ENCODE peak calls at places on chromosome 13, in five cellular contexts. One of them, this sample, is unnamed.

GRCh38 chr13:40114305-40114896 is 458.9 kb downstream of the COG6 start:
- DNase-seq in tibial artery: no peak
- DNase-seq in GM13976: no peak
- DNase-seq in nephron progenitor cell: no peak
- DNase-seq in Peyer's patch: no peak
- DNase-seq in this sample: no peak

GRCh38 chr13:42211704-42212103 is 60.2 kb upstream of the AKAP11 start:
- DNase-seq in tibial artery: no peak
- DNase-seq in GM13976: no peak
- DNase-seq in nephron progenitor cell: no peak
- DNase-seq in Peyer's patch: no peak
- DNase-seq in this sample: no peak

GRCh38 chr13:74662895-74663294 is 528.7 kb upstream of the KLF12 start:
- DNase-seq in tibial artery: no peak
- DNase-seq in GM13976: no peak
- DNase-seq in nephron progenitor cell: no peak
- DNase-seq in Peyer's patch: no peak
- DNase-seq in this sample: no peak

GRCh38 chr13:74131206-74131605 is 3.0 kb downstream of the KLF12 start:
- DNase-seq in tibial artery: no peak
- DNase-seq in GM13976: no peak
- DNase-seq in nephron progenitor cell: no peak
- DNase-seq in Peyer's patch: no peak
- DNase-seq in this sample: no peak

GRCh38 chr13:52061587-52061986 is 37.1 kb downstream of the UTP14C start:
- DNase-seq in tibial artery: no peak
- DNase-seq in GM13976: no peak
- DNase-seq in nephron progenitor cell: no peak
- DNase-seq in Peyer's patch: no peak
- DNase-seq in this sample: no peak

GRCh38 chr13:105410602-105411001 is 1124.9 kb downstream of the EFNB2 start:
- DNase-seq in tibial artery: no peak
- DNase-seq in GM13976: peak; percentile 9
- DNase-seq in nephron progenitor cell: peak; percentile 61
- DNase-seq in Peyer's patch: peak; percentile 75
- DNase-seq in this sample: no peak

GRCh38 chr13:110811008-110811720 is 97.7 kb downstream of the ING1 start:
- DNase-seq in tibial artery: peak; percentile 27
- DNase-seq in GM13976: no peak
- DNase-seq in nephron progenitor cell: no peak
- DNase-seq in Peyer's patch: no peak
- DNase-seq in this sample: no peak

GRCh38 chr13:36736119-36736726 is 62.4 kb downstream of the SERTM1 start:
- DNase-seq in tibial artery: no peak
- DNase-seq in GM13976: peak; percentile 10
- DNase-seq in nephron progenitor cell: peak; percentile 61
- DNase-seq in Peyer's patch: no peak
- DNase-seq in this sample: peak; percentile 19

GRCh38 chr13:46571189-46571901 is 18.4 kb downstream of the LRCH1 start:
- DNase-seq in tibial artery: no peak
- DNase-seq in GM13976: no peak
- DNase-seq in nephron progenitor cell: no peak
- DNase-seq in Peyer's patch: no peak
- DNase-seq in this sample: peak; percentile 34

GRCh38 chr13:110524484-110525254 is 36.9 kb downstream of the RAB20 start:
- DNase-seq in tibial artery: peak; percentile 89
- DNase-seq in GM13976: no peak
- DNase-seq in nephron progenitor cell: no peak
- DNase-seq in Peyer's patch: peak; percentile 83
- DNase-seq in this sample: no peak

GRCh38 chr13:32850311-32851052 is 165.7 kb upstream of the KL start:
- DNase-seq in tibial artery: no peak
- DNase-seq in GM13976: no peak
- DNase-seq in nephron progenitor cell: peak; percentile 47
- DNase-seq in Peyer's patch: no peak
- DNase-seq in this sample: no peak

GRCh38 chr13:109785141-109785891 is 1.1 kb downstream of the IRS2 start:
- DNase-seq in tibial artery: peak; percentile 77
- DNase-seq in GM13976: no peak
- DNase-seq in nephron progenitor cell: peak; percentile 61
- DNase-seq in Peyer's patch: peak; percentile 73
- DNase-seq in this sample: no peak

GRCh38 chr13:74253161-74253560 is 119.0 kb upstream of the KLF12 start:
- DNase-seq in tibial artery: no peak
- DNase-seq in GM13976: no peak
- DNase-seq in nephron progenitor cell: no peak
- DNase-seq in Peyer's patch: no peak
- DNase-seq in this sample: no peak

GRCh38 chr13:49627831-49628652 is at the start of gene ARL11:
- DNase-seq in tibial artery: peak; percentile 76
- DNase-seq in GM13976: peak; percentile 90
- DNase-seq in nephron progenitor cell: peak; percentile 45
- DNase-seq in Peyer's patch: peak; percentile 74
- DNase-seq in this sample: peak; percentile 90

GRCh38 chr13:54950546-54950945 is 1921.9 kb downstream of the OLFM4 start:
- DNase-seq in tibial artery: no peak
- DNase-seq in GM13976: no peak
- DNase-seq in nephron progenitor cell: no peak
- DNase-seq in Peyer's patch: no peak
- DNase-seq in this sample: no peak
- TF ChIP-seq CTCF in tibial artery: no peak
- TF ChIP-seq CTCF in GM13976: no peak
- TF ChIP-seq CTCF in nephron progenitor cell: no peak
- TF ChIP-seq CTCF in Peyer's patch: no peak
- TF ChIP-seq CTCF in this sample: no peak

GRCh38 chr13:113472355-113473025 is 18.0 kb downstream of the DCUN1D2 start:
- DNase-seq in tibial artery: no peak
- DNase-seq in GM13976: no peak
- DNase-seq in nephron progenitor cell: no peak
- DNase-seq in Peyer's patch: no peak
- DNase-seq in this sample: no peak

GRCh38 chr13:113470073-113470472 is 16.8 kb upstream of the ADPRHL1 start:
- DNase-seq in tibial artery: no peak
- DNase-seq in GM13976: no peak
- DNase-seq in nephron progenitor cell: no peak
- DNase-seq in Peyer's patch: no peak
- DNase-seq in this sample: no peak

GRCh38 chr13:113469582-113469981 is 16.3 kb upstream of the ADPRHL1 start:
- DNase-seq in tibial artery: no peak
- DNase-seq in GM13976: no peak
- DNase-seq in nephron progenitor cell: no peak
- DNase-seq in Peyer's patch: no peak
- DNase-seq in this sample: no peak

GRCh38 chr13:113474179-113474578 is 16.3 kb downstream of the DCUN1D2 start:
- DNase-seq in tibial artery: no peak
- DNase-seq in GM13976: no peak
- DNase-seq in nephron progenitor cell: no peak
- DNase-seq in Peyer's patch: no peak
- DNase-seq in this sample: no peak

DNA sequence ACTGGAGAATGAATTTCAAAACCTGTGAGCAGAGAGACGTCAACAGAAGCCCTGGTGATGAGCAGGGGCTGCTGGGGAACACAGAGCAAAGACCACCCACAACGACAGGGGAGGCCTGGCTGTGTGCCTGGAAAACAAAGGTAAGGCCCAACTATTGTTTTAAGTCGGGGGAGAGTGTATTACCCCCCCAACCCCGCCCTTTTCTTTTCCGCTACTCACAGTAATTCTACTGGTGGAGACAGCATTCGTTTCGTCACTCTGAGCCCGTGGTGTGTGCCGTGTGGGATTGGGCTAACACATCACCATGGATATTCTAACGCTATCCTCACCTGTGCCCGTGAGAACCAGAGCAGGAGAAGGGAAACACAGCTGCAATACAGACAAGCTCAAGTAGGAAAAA is 18.6 kb upstream of the ADPRHL1 start:
- DNase-seq in tibial artery: no peak
- DNase-seq in GM13976: no peak
- DNase-seq in nephron progenitor cell: no peak
- DNase-seq in Peyer's patch: no peak
- DNase-seq in this sample: no peak
- TF ChIP-seq CTCF in tibial artery: no peak
- TF ChIP-seq CTCF in GM13976: no peak
- TF ChIP-seq CTCF in nephron progenitor cell: no peak
- TF ChIP-seq CTCF in Peyer's patch: no peak
- TF ChIP-seq CTCF in this sample: no peak

GRCh38 chr13:66265446-66265845 is 964.7 kb downstream of the PCDH9 start:
- DNase-seq in tibial artery: no peak
- DNase-seq in GM13976: no peak
- DNase-seq in nephron progenitor cell: no peak
- DNase-seq in Peyer's patch: no peak
- DNase-seq in this sample: no peak
- TF ChIP-seq CTCF in tibial artery: no peak
- TF ChIP-seq CTCF in GM13976: no peak
- TF ChIP-seq CTCF in nephron progenitor cell: no peak
- TF ChIP-seq CTCF in Peyer's patch: no peak
- TF ChIP-seq CTCF in this sample: no peak

GRCh38 chr13:89862011-89862690 is 1485.3 kb upstream of the MIR17HG start:
- DNase-seq in tibial artery: no peak
- DNase-seq in GM13976: no peak
- DNase-seq in nephron progenitor cell: no peak
- DNase-seq in Peyer's patch: no peak
- DNase-seq in this sample: no peak

GRCh38 chr13:89852570-89852969 is 1494.9 kb upstream of the MIR17HG start:
- DNase-seq in tibial artery: no peak
- DNase-seq in GM13976: no peak
- DNase-seq in nephron progenitor cell: no peak
- DNase-seq in Peyer's patch: no peak
- DNase-seq in this sample: no peak

GRCh38 chr13:89856512-89856911 is 1491.0 kb upstream of the MIR17HG start:
- DNase-seq in tibial artery: no peak
- DNase-seq in GM13976: no peak
- DNase-seq in nephron progenitor cell: no peak
- DNase-seq in Peyer's patch: no peak
- DNase-seq in this sample: no peak

GRCh38 chr13:89862691-89863036 is 1484.8 kb upstream of the MIR17HG start:
- DNase-seq in tibial artery: no peak
- DNase-seq in GM13976: no peak
- DNase-seq in nephron progenitor cell: no peak
- DNase-seq in Peyer's patch: no peak
- DNase-seq in this sample: no peak

DNA sequence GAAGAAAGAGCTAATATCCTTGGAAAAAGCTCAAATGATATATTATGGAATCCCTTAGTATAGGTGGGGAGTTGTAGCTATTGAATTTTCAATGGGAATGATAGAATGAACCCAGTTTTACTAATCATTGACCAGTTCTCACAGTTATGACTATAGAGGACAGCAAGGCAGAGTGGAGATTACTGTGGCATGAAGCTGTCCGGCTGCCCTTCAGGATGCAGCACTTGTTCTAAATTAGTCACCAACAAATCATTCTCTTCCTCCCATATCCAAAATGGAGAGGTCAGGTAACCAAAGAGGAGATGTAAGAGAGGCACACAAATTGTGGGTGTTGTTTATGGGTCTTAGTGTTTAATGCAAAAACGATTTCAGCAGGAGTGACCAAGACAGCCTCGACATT is 1490.0 kb upstream of the MIR17HG start:
- DNase-seq in tibial artery: no peak
- DNase-seq in GM13976: no peak
- DNase-seq in nephron progenitor cell: no peak
- DNase-seq in Peyer's patch: no peak
- DNase-seq in this sample: no peak
- TF ChIP-seq CTCF in tibial artery: no peak
- TF ChIP-seq CTCF in GM13976: no peak
- TF ChIP-seq CTCF in nephron progenitor cell: no peak
- TF ChIP-seq CTCF in Peyer's patch: no peak
- TF ChIP-seq CTCF in this sample: no peak